ENCODE peak calls at places on chromosomes 1 and 21, in eight cellular contexts. One of them, this sample, is unnamed.
A peak's percentile ranks its signal among the peaks of the same experiment; 100 is the strongest.

GRCh38 chr1:86258106-86258505 is 101.5 kb upstream of the COL24A1 start:
- DNase-seq in lower leg skin: no peak
- DNase-seq in fibroblast of pulmonary artery: peak; percentile 61
- DNase-seq in transverse colon: no peak
- DNase-seq in activated naive CD4-positive, alpha-beta T cell treated with anti-CD3 and anti-CD28 coated beads, Interleukin-2, amount 10 ng/mL, durations not matched to agents 7 days and 5 days: no peak
- DNase-seq in activated effector memory CD4-positive, alpha-beta T cell treated with Interleukin-2 at 50 U/mL for 16 hours: no peak
- DNase-seq in SK-MEL-5: no peak
- DNase-seq in stimulated activated CD4-positive, alpha-beta T cell treated with anti-CD3 and anti-CD28 coated beads, Interleukin-15, amount 100 ng/mL, for 24 hours: no peak
- DNase-seq in this sample: no peak

GRCh38 chr1:49163041-49163440 is 386.4 kb upstream of the BEND5 start:
- DNase-seq in activated effector memory CD4-positive, alpha-beta T cell treated with Interleukin-2 at 50 U/mL for 16 hours: no peak
- DNase-seq in lower leg skin: no peak
- DNase-seq in fibroblast of pulmonary artery: peak; percentile 0
- DNase-seq in transverse colon: no peak
- DNase-seq in activated naive CD4-positive, alpha-beta T cell treated with anti-CD3 and anti-CD28 coated beads, Interleukin-2, amount 10 ng/mL, durations not matched to agents 7 days and 5 days: no peak
- DNase-seq in stimulated activated CD4-positive, alpha-beta T cell treated with anti-CD3 and anti-CD28 coated beads, Interleukin-15, amount 100 ng/mL, for 24 hours: no peak
- DNase-seq in SK-MEL-5: peak; percentile 24
- DNase-seq in this sample: no peak

GRCh38 chr1:110341146-110341871 is 2.1 kb downstream of the RBM15 start:
- DNase-seq in activated effector memory CD4-positive, alpha-beta T cell treated with Interleukin-2 at 50 U/mL for 16 hours: no peak
- DNase-seq in activated naive CD4-positive, alpha-beta T cell treated with anti-CD3 and anti-CD28 coated beads, Interleukin-2, amount 10 ng/mL, durations not matched to agents 7 days and 5 days: no peak
- DNase-seq in transverse colon: no peak
- DNase-seq in SK-MEL-5: no peak
- DNase-seq in fibroblast of pulmonary artery: no peak
- DNase-seq in stimulated activated CD4-positive, alpha-beta T cell treated with anti-CD3 and anti-CD28 coated beads, Interleukin-15, amount 100 ng/mL, for 24 hours: no peak
- DNase-seq in lower leg skin: no peak
- DNase-seq in this sample: no peak

GRCh38 chr1:19361231-19362147 is 49.4 kb downstream of the SLC66A1 start:
- DNase-seq in activated effector memory CD4-positive, alpha-beta T cell treated with Interleukin-2 at 50 U/mL for 16 hours: no peak
- DNase-seq in SK-MEL-5: no peak
- DNase-seq in activated naive CD4-positive, alpha-beta T cell treated with anti-CD3 and anti-CD28 coated beads, Interleukin-2, amount 10 ng/mL, durations not matched to agents 7 days and 5 days: no peak
- DNase-seq in lower leg skin: no peak
- DNase-seq in stimulated activated CD4-positive, alpha-beta T cell treated with anti-CD3 and anti-CD28 coated beads, Interleukin-15, amount 100 ng/mL, for 24 hours: no peak
- DNase-seq in fibroblast of pulmonary artery: no peak
- DNase-seq in transverse colon: no peak
- DNase-seq in this sample: no peak

GRCh38 chr1:78275456-78275855 is 215.3 kb upstream of the PTGFR start:
- DNase-seq in lower leg skin: no peak
- DNase-seq in transverse colon: no peak
- DNase-seq in activated effector memory CD4-positive, alpha-beta T cell treated with Interleukin-2 at 50 U/mL for 16 hours: no peak
- DNase-seq in activated naive CD4-positive, alpha-beta T cell treated with anti-CD3 and anti-CD28 coated beads, Interleukin-2, amount 10 ng/mL, durations not matched to agents 7 days and 5 days: no peak
- DNase-seq in SK-MEL-5: no peak
- DNase-seq in fibroblast of pulmonary artery: peak; percentile 55
- DNase-seq in stimulated activated CD4-positive, alpha-beta T cell treated with anti-CD3 and anti-CD28 coated beads, Interleukin-15, amount 100 ng/mL, for 24 hours: no peak
- DNase-seq in this sample: no peak

GRCh38 chr1:241603626-241604337 is 36.4 kb downstream of the CHML start:
- DNase-seq in fibroblast of pulmonary artery: peak; percentile 19
- DNase-seq in SK-MEL-5: no peak
- DNase-seq in lower leg skin: no peak
- DNase-seq in activated effector memory CD4-positive, alpha-beta T cell treated with Interleukin-2 at 50 U/mL for 16 hours: no peak
- DNase-seq in stimulated activated CD4-positive, alpha-beta T cell treated with anti-CD3 and anti-CD28 coated beads, Interleukin-15, amount 100 ng/mL, for 24 hours: no peak
- DNase-seq in transverse colon: no peak
- DNase-seq in activated naive CD4-positive, alpha-beta T cell treated with anti-CD3 and anti-CD28 coated beads, Interleukin-2, amount 10 ng/mL, durations not matched to agents 7 days and 5 days: no peak
- DNase-seq in this sample: no peak

GRCh38 chr1:244349103-244349531 is 102.6 kb downstream of the ADSS2 start:
- DNase-seq in SK-MEL-5: no peak
- DNase-seq in transverse colon: no peak
- DNase-seq in activated naive CD4-positive, alpha-beta T cell treated with anti-CD3 and anti-CD28 coated beads, Interleukin-2, amount 10 ng/mL, durations not matched to agents 7 days and 5 days: no peak
- DNase-seq in activated effector memory CD4-positive, alpha-beta T cell treated with Interleukin-2 at 50 U/mL for 16 hours: no peak
- DNase-seq in lower leg skin: peak; percentile 84
- DNase-seq in stimulated activated CD4-positive, alpha-beta T cell treated with anti-CD3 and anti-CD28 coated beads, Interleukin-15, amount 100 ng/mL, for 24 hours: no peak
- DNase-seq in fibroblast of pulmonary artery: peak; percentile 95
- DNase-seq in this sample: peak; percentile 47

GRCh38 chr1:200260587-200261335 is 149.1 kb downstream of the ZNF281 start:
- DNase-seq in stimulated activated CD4-positive, alpha-beta T cell treated with anti-CD3 and anti-CD28 coated beads, Interleukin-15, amount 100 ng/mL, for 24 hours: no peak
- DNase-seq in fibroblast of pulmonary artery: no peak
- DNase-seq in lower leg skin: no peak
- DNase-seq in transverse colon: no peak
- DNase-seq in SK-MEL-5: no peak
- DNase-seq in activated effector memory CD4-positive, alpha-beta T cell treated with Interleukin-2 at 50 U/mL for 16 hours: no peak
- DNase-seq in activated naive CD4-positive, alpha-beta T cell treated with anti-CD3 and anti-CD28 coated beads, Interleukin-2, amount 10 ng/mL, durations not matched to agents 7 days and 5 days: no peak
- DNase-seq in this sample: no peak

GRCh38 chr1:9852410-9853301 is 28.9 kb upstream of the CLSTN1 start:
- DNase-seq in transverse colon: no peak
- DNase-seq in activated naive CD4-positive, alpha-beta T cell treated with anti-CD3 and anti-CD28 coated beads, Interleukin-2, amount 10 ng/mL, durations not matched to agents 7 days and 5 days: no peak
- DNase-seq in activated effector memory CD4-positive, alpha-beta T cell treated with Interleukin-2 at 50 U/mL for 16 hours: no peak
- DNase-seq in lower leg skin: no peak
- DNase-seq in stimulated activated CD4-positive, alpha-beta T cell treated with anti-CD3 and anti-CD28 coated beads, Interleukin-15, amount 100 ng/mL, for 24 hours: no peak
- DNase-seq in fibroblast of pulmonary artery: peak; percentile 90
- DNase-seq in SK-MEL-5: no peak
- DNase-seq in this sample: no peak

GRCh38 chr1:28898267-28898955 is 16.0 kb upstream of the EPB41 start:
- DNase-seq in fibroblast of pulmonary artery: no peak
- DNase-seq in lower leg skin: no peak
- DNase-seq in activated effector memory CD4-positive, alpha-beta T cell treated with Interleukin-2 at 50 U/mL for 16 hours: no peak
- DNase-seq in SK-MEL-5: no peak
- DNase-seq in activated naive CD4-positive, alpha-beta T cell treated with anti-CD3 and anti-CD28 coated beads, Interleukin-2, amount 10 ng/mL, durations not matched to agents 7 days and 5 days: peak; percentile 14
- DNase-seq in stimulated activated CD4-positive, alpha-beta T cell treated with anti-CD3 and anti-CD28 coated beads, Interleukin-15, amount 100 ng/mL, for 24 hours: no peak
- DNase-seq in transverse colon: no peak
- DNase-seq in this sample: no peak

GRCh38 chr1:192100686-192101468 is 57.4 kb upstream of the RGS18 start:
- DNase-seq in fibroblast of pulmonary artery: no peak
- DNase-seq in activated naive CD4-positive, alpha-beta T cell treated with anti-CD3 and anti-CD28 coated beads, Interleukin-2, amount 10 ng/mL, durations not matched to agents 7 days and 5 days: no peak
- DNase-seq in stimulated activated CD4-positive, alpha-beta T cell treated with anti-CD3 and anti-CD28 coated beads, Interleukin-15, amount 100 ng/mL, for 24 hours: no peak
- DNase-seq in activated effector memory CD4-positive, alpha-beta T cell treated with Interleukin-2 at 50 U/mL for 16 hours: no peak
- DNase-seq in transverse colon: no peak
- DNase-seq in SK-MEL-5: no peak
- DNase-seq in lower leg skin: no peak
- DNase-seq in this sample: no peak

GRCh38 chr1:38207275-38207674 is 160.7 kb upstream of the POU3F1 start:
- DNase-seq in stimulated activated CD4-positive, alpha-beta T cell treated with anti-CD3 and anti-CD28 coated beads, Interleukin-15, amount 100 ng/mL, for 24 hours: no peak
- DNase-seq in fibroblast of pulmonary artery: no peak
- DNase-seq in lower leg skin: no peak
- DNase-seq in activated effector memory CD4-positive, alpha-beta T cell treated with Interleukin-2 at 50 U/mL for 16 hours: no peak
- DNase-seq in activated naive CD4-positive, alpha-beta T cell treated with anti-CD3 and anti-CD28 coated beads, Interleukin-2, amount 10 ng/mL, durations not matched to agents 7 days and 5 days: no peak
- DNase-seq in transverse colon: no peak
- DNase-seq in SK-MEL-5: no peak
- DNase-seq in this sample: no peak

GRCh38 chr1:76238094-76238551 is 163.6 kb downstream of the ST6GALNAC3 start:
- DNase-seq in fibroblast of pulmonary artery: no peak
- DNase-seq in activated effector memory CD4-positive, alpha-beta T cell treated with Interleukin-2 at 50 U/mL for 16 hours: no peak
- DNase-seq in stimulated activated CD4-positive, alpha-beta T cell treated with anti-CD3 and anti-CD28 coated beads, Interleukin-15, amount 100 ng/mL, for 24 hours: no peak
- DNase-seq in SK-MEL-5: peak; percentile 13
- DNase-seq in activated naive CD4-positive, alpha-beta T cell treated with anti-CD3 and anti-CD28 coated beads, Interleukin-2, amount 10 ng/mL, durations not matched to agents 7 days and 5 days: no peak
- DNase-seq in transverse colon: no peak
- DNase-seq in lower leg skin: no peak
- DNase-seq in this sample: no peak

GRCh38 chr1:110106013-110106941 is 6.0 kb upstream of the UBL4B start:
- DNase-seq in lower leg skin: peak; percentile 89
- DNase-seq in transverse colon: peak; percentile 67
- DNase-seq in stimulated activated CD4-positive, alpha-beta T cell treated with anti-CD3 and anti-CD28 coated beads, Interleukin-15, amount 100 ng/mL, for 24 hours: peak; percentile 74
- DNase-seq in SK-MEL-5: peak; percentile 90
- DNase-seq in activated effector memory CD4-positive, alpha-beta T cell treated with Interleukin-2 at 50 U/mL for 16 hours: peak; percentile 26
- DNase-seq in activated naive CD4-positive, alpha-beta T cell treated with anti-CD3 and anti-CD28 coated beads, Interleukin-2, amount 10 ng/mL, durations not matched to agents 7 days and 5 days: peak; percentile 73
- DNase-seq in fibroblast of pulmonary artery: peak; percentile 75
- DNase-seq in this sample: peak; percentile 59

GRCh38 chr1:167227934-167228378 is 7.3 kb downstream of the POU2F1 start:
- DNase-seq in activated effector memory CD4-positive, alpha-beta T cell treated with Interleukin-2 at 50 U/mL for 16 hours: no peak
- DNase-seq in SK-MEL-5: peak; percentile 27
- DNase-seq in stimulated activated CD4-positive, alpha-beta T cell treated with anti-CD3 and anti-CD28 coated beads, Interleukin-15, amount 100 ng/mL, for 24 hours: no peak
- DNase-seq in activated naive CD4-positive, alpha-beta T cell treated with anti-CD3 and anti-CD28 coated beads, Interleukin-2, amount 10 ng/mL, durations not matched to agents 7 days and 5 days: no peak
- DNase-seq in fibroblast of pulmonary artery: peak; percentile 16
- DNase-seq in transverse colon: no peak
- DNase-seq in lower leg skin: no peak
- DNase-seq in this sample: no peak

GRCh38 chr1:41425369-41425768 is 59.1 kb downstream of the EDN2 start:
- DNase-seq in SK-MEL-5: no peak
- DNase-seq in lower leg skin: no peak
- DNase-seq in transverse colon: no peak
- DNase-seq in activated effector memory CD4-positive, alpha-beta T cell treated with Interleukin-2 at 50 U/mL for 16 hours: no peak
- DNase-seq in stimulated activated CD4-positive, alpha-beta T cell treated with anti-CD3 and anti-CD28 coated beads, Interleukin-15, amount 100 ng/mL, for 24 hours: no peak
- DNase-seq in activated naive CD4-positive, alpha-beta T cell treated with anti-CD3 and anti-CD28 coated beads, Interleukin-2, amount 10 ng/mL, durations not matched to agents 7 days and 5 days: no peak
- DNase-seq in fibroblast of pulmonary artery: no peak
- DNase-seq in this sample: no peak

GRCh38 chr1:180623579-180624347 is 8.1 kb upstream of the XPR1 start:
- DNase-seq in activated effector memory CD4-positive, alpha-beta T cell treated with Interleukin-2 at 50 U/mL for 16 hours: no peak
- DNase-seq in stimulated activated CD4-positive, alpha-beta T cell treated with anti-CD3 and anti-CD28 coated beads, Interleukin-15, amount 100 ng/mL, for 24 hours: no peak
- DNase-seq in fibroblast of pulmonary artery: peak; percentile 59
- DNase-seq in SK-MEL-5: peak; percentile 50
- DNase-seq in transverse colon: no peak
- DNase-seq in lower leg skin: no peak
- DNase-seq in activated naive CD4-positive, alpha-beta T cell treated with anti-CD3 and anti-CD28 coated beads, Interleukin-2, amount 10 ng/mL, durations not matched to agents 7 days and 5 days: no peak
- DNase-seq in this sample: no peak

GRCh38 chr1:27592191-27592590 is 11.8 kb downstream of the AHDC1 start:
- DNase-seq in fibroblast of pulmonary artery: no peak
- DNase-seq in transverse colon: no peak
- DNase-seq in activated naive CD4-positive, alpha-beta T cell treated with anti-CD3 and anti-CD28 coated beads, Interleukin-2, amount 10 ng/mL, durations not matched to agents 7 days and 5 days: no peak
- DNase-seq in stimulated activated CD4-positive, alpha-beta T cell treated with anti-CD3 and anti-CD28 coated beads, Interleukin-15, amount 100 ng/mL, for 24 hours: no peak
- DNase-seq in activated effector memory CD4-positive, alpha-beta T cell treated with Interleukin-2 at 50 U/mL for 16 hours: no peak
- DNase-seq in lower leg skin: no peak
- DNase-seq in SK-MEL-5: no peak
- DNase-seq in this sample: no peak

GRCh38 chr1:111553199-111553598 is 49.8 kb upstream of the ADORA3 start:
- DNase-seq in activated naive CD4-positive, alpha-beta T cell treated with anti-CD3 and anti-CD28 coated beads, Interleukin-2, amount 10 ng/mL, durations not matched to agents 7 days and 5 days: no peak
- DNase-seq in transverse colon: no peak
- DNase-seq in stimulated activated CD4-positive, alpha-beta T cell treated with anti-CD3 and anti-CD28 coated beads, Interleukin-15, amount 100 ng/mL, for 24 hours: no peak
- DNase-seq in lower leg skin: no peak
- DNase-seq in activated effector memory CD4-positive, alpha-beta T cell treated with Interleukin-2 at 50 U/mL for 16 hours: no peak
- DNase-seq in SK-MEL-5: peak; percentile 10
- DNase-seq in fibroblast of pulmonary artery: peak; percentile 49
- DNase-seq in this sample: no peak

GRCh38 chr1:2939041-2939552 is 82.2 kb upstream of the ACTRT2 start:
- DNase-seq in transverse colon: no peak
- DNase-seq in activated effector memory CD4-positive, alpha-beta T cell treated with Interleukin-2 at 50 U/mL for 16 hours: no peak
- DNase-seq in stimulated activated CD4-positive, alpha-beta T cell treated with anti-CD3 and anti-CD28 coated beads, Interleukin-15, amount 100 ng/mL, for 24 hours: no peak
- DNase-seq in SK-MEL-5: no peak
- DNase-seq in activated naive CD4-positive, alpha-beta T cell treated with anti-CD3 and anti-CD28 coated beads, Interleukin-2, amount 10 ng/mL, durations not matched to agents 7 days and 5 days: no peak
- DNase-seq in lower leg skin: no peak
- DNase-seq in fibroblast of pulmonary artery: no peak
- DNase-seq in this sample: no peak

GRCh38 chr1:176460606-176461336 is 2.2 kb upstream of the PAPPA2 start:
- DNase-seq in SK-MEL-5: no peak
- DNase-seq in activated effector memory CD4-positive, alpha-beta T cell treated with Interleukin-2 at 50 U/mL for 16 hours: no peak
- DNase-seq in stimulated activated CD4-positive, alpha-beta T cell treated with anti-CD3 and anti-CD28 coated beads, Interleukin-15, amount 100 ng/mL, for 24 hours: no peak
- DNase-seq in lower leg skin: no peak
- DNase-seq in transverse colon: no peak
- DNase-seq in fibroblast of pulmonary artery: no peak
- DNase-seq in activated naive CD4-positive, alpha-beta T cell treated with anti-CD3 and anti-CD28 coated beads, Interleukin-2, amount 10 ng/mL, durations not matched to agents 7 days and 5 days: no peak
- DNase-seq in this sample: no peak

GRCh38 chr21:32727728-32728454 is at the start of gene SYNJ1:
- DNase-seq in SK-MEL-5: peak; percentile 92
- DNase-seq in activated naive CD4-positive, alpha-beta T cell treated with anti-CD3 and anti-CD28 coated beads, Interleukin-2, amount 10 ng/mL, durations not matched to agents 7 days and 5 days: peak; percentile 96
- DNase-seq in lower leg skin: peak; percentile 99
- DNase-seq in stimulated activated CD4-positive, alpha-beta T cell treated with anti-CD3 and anti-CD28 coated beads, Interleukin-15, amount 100 ng/mL, for 24 hours: peak; percentile 95
- DNase-seq in fibroblast of pulmonary artery: peak; percentile 94
- DNase-seq in activated effector memory CD4-positive, alpha-beta T cell treated with Interleukin-2 at 50 U/mL for 16 hours: peak; percentile 91
- DNase-seq in transverse colon: peak; percentile 97
- DNase-seq in this sample: peak; percentile 94

GRCh38 chr1:197910120-197911110 is 6.8 kb upstream of the LHX9 start:
- DNase-seq in activated naive CD4-positive, alpha-beta T cell treated with anti-CD3 and anti-CD28 coated beads, Interleukin-2, amount 10 ng/mL, durations not matched to agents 7 days and 5 days: no peak
- DNase-seq in activated effector memory CD4-positive, alpha-beta T cell treated with Interleukin-2 at 50 U/mL for 16 hours: no peak
- DNase-seq in stimulated activated CD4-positive, alpha-beta T cell treated with anti-CD3 and anti-CD28 coated beads, Interleukin-15, amount 100 ng/mL, for 24 hours: no peak
- DNase-seq in transverse colon: no peak
- DNase-seq in fibroblast of pulmonary artery: no peak
- DNase-seq in lower leg skin: no peak
- DNase-seq in SK-MEL-5: no peak
- DNase-seq in this sample: no peak

GRCh38 chr1:204181116-204181515 is 15.0 kb upstream of the REN start:
- DNase-seq in activated effector memory CD4-positive, alpha-beta T cell treated with Interleukin-2 at 50 U/mL for 16 hours: no peak
- DNase-seq in transverse colon: no peak
- DNase-seq in fibroblast of pulmonary artery: no peak
- DNase-seq in activated naive CD4-positive, alpha-beta T cell treated with anti-CD3 and anti-CD28 coated beads, Interleukin-2, amount 10 ng/mL, durations not matched to agents 7 days and 5 days: no peak
- DNase-seq in lower leg skin: peak; percentile 59
- DNase-seq in stimulated activated CD4-positive, alpha-beta T cell treated with anti-CD3 and anti-CD28 coated beads, Interleukin-15, amount 100 ng/mL, for 24 hours: no peak
- DNase-seq in SK-MEL-5: no peak
- DNase-seq in this sample: no peak

GRCh38 chr1:180130651-180131050 is 24.0 kb upstream of the QSOX1 start:
- DNase-seq in stimulated activated CD4-positive, alpha-beta T cell treated with anti-CD3 and anti-CD28 coated beads, Interleukin-15, amount 100 ng/mL, for 24 hours: no peak
- DNase-seq in transverse colon: no peak
- DNase-seq in activated effector memory CD4-positive, alpha-beta T cell treated with Interleukin-2 at 50 U/mL for 16 hours: no peak
- DNase-seq in SK-MEL-5: no peak
- DNase-seq in lower leg skin: no peak
- DNase-seq in fibroblast of pulmonary artery: no peak
- DNase-seq in activated naive CD4-positive, alpha-beta T cell treated with anti-CD3 and anti-CD28 coated beads, Interleukin-2, amount 10 ng/mL, durations not matched to agents 7 days and 5 days: no peak
- DNase-seq in this sample: no peak

GRCh38 chr1:202112864-202113689 is 9.6 kb upstream of the GPR37L1 start:
- DNase-seq in activated naive CD4-positive, alpha-beta T cell treated with anti-CD3 and anti-CD28 coated beads, Interleukin-2, amount 10 ng/mL, durations not matched to agents 7 days and 5 days: no peak
- DNase-seq in activated effector memory CD4-positive, alpha-beta T cell treated with Interleukin-2 at 50 U/mL for 16 hours: no peak
- DNase-seq in stimulated activated CD4-positive, alpha-beta T cell treated with anti-CD3 and anti-CD28 coated beads, Interleukin-15, amount 100 ng/mL, for 24 hours: no peak
- DNase-seq in fibroblast of pulmonary artery: no peak
- DNase-seq in transverse colon: peak; percentile 43
- DNase-seq in lower leg skin: no peak
- DNase-seq in SK-MEL-5: no peak
- DNase-seq in this sample: no peak

GRCh38 chr1:63322944-63323865 is 838 bp downstream of the FOXD3 start:
- DNase-seq in stimulated activated CD4-positive, alpha-beta T cell treated with anti-CD3 and anti-CD28 coated beads, Interleukin-15, amount 100 ng/mL, for 24 hours: peak; percentile 59
- DNase-seq in activated effector memory CD4-positive, alpha-beta T cell treated with Interleukin-2 at 50 U/mL for 16 hours: peak; percentile 29
- DNase-seq in activated naive CD4-positive, alpha-beta T cell treated with anti-CD3 and anti-CD28 coated beads, Interleukin-2, amount 10 ng/mL, durations not matched to agents 7 days and 5 days: peak; percentile 56
- DNase-seq in lower leg skin: peak; percentile 85
- DNase-seq in SK-MEL-5: peak; percentile 47
- DNase-seq in fibroblast of pulmonary artery: peak; percentile 21
- DNase-seq in transverse colon: peak; percentile 31
- DNase-seq in this sample: no peak

This sample was measured in tibial artery.